ENCODE peak calls at places on chromosomes 1 and 21, in four cellular contexts. One of them, this sample, is unnamed.
A peak's percentile ranks its signal among the peaks of the same experiment; 100 is the strongest.

GRCh38 chr1:81760487-81761097 is 40.1 kb upstream of the ADGRL2 start:
- DNase-seq in breast epithelium: no peak
- DNase-seq in ovary: no peak
- DNase-seq in tibial nerve: no peak
- DNase-seq in this sample: no peak

GRCh38 chr1:160031368-160032164 is at the start of gene PIGM:
- DNase-seq in breast epithelium: peak; percentile 93
- DNase-seq in ovary: peak; percentile 93
- DNase-seq in tibial nerve: peak; percentile 93
- DNase-seq in this sample: peak; percentile 87

GRCh38 chr1:102191723-102192122 is 195.0 kb upstream of the OLFM3 start:
- DNase-seq in breast epithelium: no peak
- DNase-seq in ovary: no peak
- DNase-seq in tibial nerve: no peak
- DNase-seq in this sample: no peak

GRCh38 chr1:169523904-169524303 is 38.2 kb upstream of the SLC19A2 start:
- DNase-seq in breast epithelium: no peak
- DNase-seq in ovary: no peak
- DNase-seq in tibial nerve: no peak
- DNase-seq in this sample: no peak

GRCh38 chr1:159071970-159072582 is 4.5 kb downstream of the AIM2 start:
- DNase-seq in breast epithelium: no peak
- DNase-seq in ovary: no peak
- DNase-seq in tibial nerve: peak; percentile 24
- DNase-seq in this sample: no peak

GRCh38 chr1:119453021-119453420 is 38.1 kb downstream of the HSD3B2 start:
- DNase-seq in breast epithelium: no peak
- DNase-seq in ovary: peak; percentile 25
- DNase-seq in tibial nerve: peak; percentile 38
- DNase-seq in this sample: no peak

GRCh38 chr1:159960721-159961381 is 6.8 kb upstream of the SLAMF9 start:
- DNase-seq in breast epithelium: no peak
- DNase-seq in ovary: no peak
- DNase-seq in tibial nerve: peak; percentile 58
- DNase-seq in this sample: no peak

GRCh38 chr1:77516106-77516505 is 166.4 kb downstream of the ZZZ3 start:
- DNase-seq in breast epithelium: no peak
- DNase-seq in ovary: no peak
- DNase-seq in tibial nerve: no peak
- DNase-seq in this sample: no peak

GRCh38 chr21:36260030-36260787 is 59.8 kb upstream of the MORC3 start:
- DNase-seq in breast epithelium: no peak
- DNase-seq in ovary: no peak
- DNase-seq in tibial nerve: peak; percentile 78
- DNase-seq in this sample: peak; percentile 45

GRCh38 chr1:203121186-203122015 is 6.1 kb upstream of the ADORA1 start:
- DNase-seq in breast epithelium: no peak
- DNase-seq in ovary: no peak
- DNase-seq in tibial nerve: no peak
- DNase-seq in this sample: no peak

GRCh38 chr1:240765732-240766363 is 153.9 kb upstream of the GREM2 start:
- DNase-seq in breast epithelium: no peak
- DNase-seq in ovary: no peak
- DNase-seq in tibial nerve: no peak
- DNase-seq in this sample: no peak

GRCh38 chr1:6967431-6968079 is 182.3 kb downstream of the CAMTA1 start:
- DNase-seq in breast epithelium: no peak
- DNase-seq in ovary: no peak
- DNase-seq in tibial nerve: no peak
- DNase-seq in this sample: no peak

GRCh38 chr21:45309069-45309521 is 21.4 kb upstream of the POFUT2 start:
- DNase-seq in breast epithelium: no peak
- DNase-seq in ovary: peak; percentile 83
- DNase-seq in tibial nerve: no peak
- DNase-seq in this sample: no peak

GRCh38 chr1:81398041-81398440 is 402.7 kb upstream of the ADGRL2 start:
- DNase-seq in breast epithelium: no peak
- DNase-seq in ovary: no peak
- DNase-seq in tibial nerve: no peak
- DNase-seq in this sample: no peak

GRCh38 chr21:30349572-30349971 is 1.2 kb upstream of the KRTAP23-1 start:
- DNase-seq in breast epithelium: no peak
- DNase-seq in ovary: no peak
- DNase-seq in tibial nerve: no peak
- DNase-seq in this sample: no peak

GRCh38 chr21:46048926-46049889 is 48.7 kb upstream of the COL6A2 start:
- DNase-seq in breast epithelium: peak; percentile 87
- DNase-seq in ovary: peak; percentile 93
- DNase-seq in tibial nerve: peak; percentile 90
- DNase-seq in this sample: peak; percentile 29

GRCh38 chr1:154186852-154187501 is 4.9 kb downstream of the TPM3 start:
- DNase-seq in breast epithelium: no peak
- DNase-seq in ovary: no peak
- DNase-seq in tibial nerve: no peak
- DNase-seq in this sample: no peak

GRCh38 chr1:154183045-154183968 is 8.6 kb downstream of the TPM3 start:
- DNase-seq in breast epithelium: peak; percentile 95
- DNase-seq in ovary: peak; percentile 95
- DNase-seq in tibial nerve: peak; percentile 94
- DNase-seq in this sample: peak; percentile 94

GRCh38 chr1:154181944-154182341 is 10.0 kb downstream of the TPM3 start:
- DNase-seq in breast epithelium: no peak
- DNase-seq in ovary: no peak
- DNase-seq in tibial nerve: no peak
- DNase-seq in this sample: no peak

GRCh38 chr1:154182342-154183044 is 9.4 kb downstream of the TPM3 start:
- DNase-seq in breast epithelium: peak; percentile 38
- DNase-seq in ovary: peak; percentile 62
- DNase-seq in tibial nerve: peak; percentile 45
- DNase-seq in this sample: peak; percentile 55

DNA sequence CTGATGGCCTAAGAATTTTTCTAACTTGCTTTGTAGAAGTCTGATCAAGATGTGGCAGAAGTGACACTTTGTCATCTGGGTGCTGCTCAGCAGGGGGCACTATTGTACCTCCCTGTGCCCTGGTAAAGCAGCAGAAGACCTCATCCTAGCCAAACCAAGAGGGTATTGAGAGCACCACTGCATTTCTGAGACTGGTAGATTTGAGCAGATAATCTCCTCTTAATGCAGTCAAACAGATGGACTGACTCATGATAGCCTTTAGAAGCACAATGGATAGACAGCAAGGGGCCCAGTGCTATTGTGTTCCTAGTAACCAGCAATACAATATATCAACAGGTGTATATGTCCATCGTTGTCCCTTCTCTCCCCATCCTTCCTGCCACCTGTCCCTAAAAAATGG is 5.7 kb downstream of the TPM3 start:
- DNase-seq in breast epithelium: peak; percentile 27
- DNase-seq in ovary: no peak
- DNase-seq in tibial nerve: no peak
- DNase-seq in this sample: no peak
- TF ChIP-seq CTCF in breast epithelium: no peak
- TF ChIP-seq CTCF in ovary: no peak
- TF ChIP-seq CTCF in tibial nerve: no peak
- TF ChIP-seq CTCF in this sample: no peak

GRCh38 chr1:200916152-200916551 is 21.5 kb downstream of the INAVA start:
- DNase-seq in breast epithelium: no peak
- DNase-seq in ovary: no peak
- DNase-seq in tibial nerve: no peak
- DNase-seq in this sample: no peak
- TF ChIP-seq CTCF in breast epithelium: no peak
- TF ChIP-seq CTCF in ovary: no peak
- TF ChIP-seq CTCF in tibial nerve: no peak
- TF ChIP-seq CTCF in this sample: peak; percentile 19

DNA sequence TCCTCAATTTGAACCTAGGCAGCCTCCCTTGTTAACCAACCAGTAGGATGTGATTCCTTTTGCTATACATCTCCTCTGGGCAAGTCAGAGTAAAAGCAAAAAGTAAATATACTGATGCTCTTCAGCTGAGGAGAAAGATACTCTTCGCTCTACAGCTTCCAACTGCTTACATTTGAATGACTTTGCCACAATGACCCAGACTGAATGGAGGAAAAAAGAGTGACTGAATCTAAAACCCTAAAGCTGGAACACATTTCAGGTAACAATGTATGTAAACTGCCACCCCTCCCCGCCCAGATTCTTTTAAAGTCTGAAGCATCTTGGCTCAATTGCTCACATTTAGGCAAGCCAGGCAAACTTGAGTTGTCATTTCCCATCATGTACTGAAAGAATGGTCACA is 46.1 kb downstream of the SLC16A1 start:
- DNase-seq in breast epithelium: no peak
- DNase-seq in ovary: no peak
- DNase-seq in tibial nerve: no peak
- DNase-seq in this sample: no peak
- TF ChIP-seq CTCF in breast epithelium: no peak
- TF ChIP-seq CTCF in ovary: no peak
- TF ChIP-seq CTCF in tibial nerve: no peak
- TF ChIP-seq CTCF in this sample: no peak

GRCh38 chr1:51310871-51311613 is 19.3 kb downstream of the TTC39A start:
- DNase-seq in breast epithelium: no peak
- DNase-seq in ovary: no peak
- DNase-seq in tibial nerve: no peak
- DNase-seq in this sample: no peak
- TF ChIP-seq CTCF in breast epithelium: no peak
- TF ChIP-seq CTCF in ovary: no peak
- TF ChIP-seq CTCF in tibial nerve: no peak
- TF ChIP-seq CTCF in this sample: no peak

GRCh38 chr1:197391303-197392226 is 123.5 kb downstream of the CRB1 start:
- DNase-seq in breast epithelium: no peak
- DNase-seq in ovary: no peak
- DNase-seq in tibial nerve: no peak
- DNase-seq in this sample: no peak
- TF ChIP-seq CTCF in breast epithelium: no peak
- TF ChIP-seq CTCF in ovary: no peak
- TF ChIP-seq CTCF in tibial nerve: no peak
- TF ChIP-seq CTCF in this sample: no peak

GRCh38 chr1:180908084-180908765 is 4.5 kb upstream of the KIAA1614 start:
- DNase-seq in breast epithelium: no peak
- DNase-seq in ovary: no peak
- DNase-seq in tibial nerve: no peak
- DNase-seq in this sample: no peak

GRCh38 chr1:180906511-180906910 is 6.2 kb upstream of the KIAA1614 start:
- DNase-seq in breast epithelium: no peak
- DNase-seq in ovary: no peak
- DNase-seq in tibial nerve: no peak
- DNase-seq in this sample: no peak

GRCh38 chr1:180909005-180909414 is 3.7 kb upstream of the KIAA1614 start:
- DNase-seq in breast epithelium: no peak
- DNase-seq in ovary: no peak
- DNase-seq in tibial nerve: no peak
- DNase-seq in this sample: no peak

GRCh38 chr1:180907313-180908055 is 5.2 kb upstream of the KIAA1614 start:
- DNase-seq in breast epithelium: no peak
- DNase-seq in ovary: no peak
- DNase-seq in tibial nerve: no peak
- DNase-seq in this sample: no peak

GRCh38 chr1:180905927-180906326 is 6.8 kb upstream of the KIAA1614 start:
- DNase-seq in breast epithelium: no peak
- DNase-seq in ovary: no peak
- DNase-seq in tibial nerve: no peak
- DNase-seq in this sample: no peak
- TF ChIP-seq CTCF in breast epithelium: no peak
- TF ChIP-seq CTCF in ovary: no peak
- TF ChIP-seq CTCF in tibial nerve: no peak
- TF ChIP-seq CTCF in this sample: no peak